ENCODE peak calls at places on chromosomes 7 and 10, in four cellular contexts. W is tibial nerve, E is fibroblast of lung, K is ovary. S is an unnamed sample. For H3K9me3 and H3K27me3, the result is how much of the 10 kb centered on the place peaks cover.

GRCh38 chr10:122019414-122019975 is 30.5 kb downstream of the TACC2 start:
- DNase-seq in W (no peak), K (no peak), E (no peak), S (no peak)

GRCh38 chr10:118776033-118776432 is 21.3 kb upstream of the CACUL1 start:
- DNase-seq in E (no peak), K (no peak), W (no peak), S (no peak)

GRCh38 chr10:116120688-116121087 is 152.3 kb downstream of the GFRA1 start:
- DNase-seq in W (no peak), E (no peak), K (no peak), S (no peak)

GRCh38 chr7:132381742-132382472 is 194.4 kb downstream of the PLXNA4 start:
- DNase-seq in K (no peak), W (no peak), E (peak), S (no peak)

GRCh38 chr10:5628798-5629788 is 37.3 kb downstream of the ASB13 start:
- DNase-seq in K (no peak), E (peak), W (no peak), S (no peak)

GRCh38 chr7:88358534-88358838 is 51.8 kb upstream of the STEAP4 start:
- DNase-seq in W (no peak), E (no peak), K (no peak), S (no peak)

GRCh38 chr7:30594055-30594539 is 581 bp upstream of the GARS1 start:
- DNase-seq in K (peak), W (no peak), E (peak), S (no peak)

GRCh38 chr10:26216949-26217395 is 398 bp downstream of the GAD2 start:
- DNase-seq in W (no peak), E (no peak), K (no peak), S (no peak)

GRCh38 chr7:96720843-96721242 is 11.2 kb upstream of the SEM1 start:
- DNase-seq in K (no peak), W (no peak), E (no peak), S (no peak)

GRCh38 chr10:3749597-3750351 is 35.2 kb downstream of the KLF6 start:
- DNase-seq in K (no peak), E (peak), W (no peak), S (no peak)

GRCh38 chr10:58475322-58476277 is 37.1 kb upstream of the BICC1 start:
- DNase-seq in K (no peak), E (peak), W (no peak), S (no peak)

GRCh38 chr7:2709553-2710165 is 21.7 kb downstream of the AMZ1 start:
- DNase-seq in K (peak), E (no peak), W (no peak), S (no peak)

GRCh38 chr7:64183126-64183742 is 23.8 kb upstream of the ZNF735 start:
- DNase-seq in W (no peak), K (no peak), E (no peak), S (no peak)

GRCh38 chr7:96346291-96346953 is 24.5 kb upstream of the SLC25A13 start:
- DNase-seq in K (no peak), W (no peak), E (no peak), S (no peak)

GRCh38 chr7:51104278-51104677 is 212.3 kb downstream of the COBL start:
- DNase-seq in W (no peak), E (no peak), K (no peak), S (no peak)

GRCh38 chr7:79620291-79620690 is 166.8 kb upstream of the MAGI2 start:
- DNase-seq in K (no peak), E (no peak), W (no peak), S (no peak)

GRCh38 chr10:53843691-53844362 is 957.2 kb downstream of the PCDH15 start:
- DNase-seq in E (peak), W (no peak), K (no peak), S (no peak)

GRCh38 chr7:102099474-102099873 is 187.2 kb upstream of the SH2B2 start:
- DNase-seq in E (no peak), K (no peak), W (no peak), S (no peak)

GRCh38 chr7:38398725-38399321 is 125.4 kb upstream of the TARP start:
- DNase-seq in W (peak), K (peak), E (peak), S (no peak)

GRCh38 chr7:131231381-131232220 is 96.1 kb upstream of the MKLN1 start:
- DNase-seq in W (peak), K (no peak), E (peak), S (peak)

GRCh38 chr10:95242581-95243317 is 48.1 kb downstream of the PDLIM1 start:
- DNase-seq in W (no peak), K (no peak), E (peak), S (peak)

GRCh38 chr10:46539596-46540411 is 16.7 kb downstream of the GPRIN2 start:
- DNase-seq in K (peak), E (peak), W (peak), S (no peak)

GRCh38 chr10:6721480-6721879 is 141.4 kb upstream of the PRKCQ start:
- DNase-seq in E (peak), W (no peak), K (peak), S (no peak)

GRCh38 chr7:1532456-1533254 is 2.2 kb downstream of the MAFK start:
- DNase-seq in K (peak), W (peak), E (peak), S (peak)

GRCh38 chr7:28330384-28331070 is 81.8 kb upstream of the CREB5 start:
- DNase-seq in E (peak), W (no peak), K (no peak), S (no peak)

GRCh38 chr7:33039257-33039904 is 23.2 kb downstream of the NT5C3A start:
- DNase-seq in E (no peak), W (no peak), K (no peak), S (no peak)

GRCh38 chr7:114790526-114790925 is 131.4 kb upstream of the MDFIC start:
- DNase-seq in W (no peak), E (no peak), K (no peak), S (no peak)

GRCh38 chr7:17029150-17029549 is 147.4 kb upstream of the AGR3 start:
- DNase-seq in K (no peak), E (no peak), W (no peak), S (no peak)

GRCh38 chr7:31690892-31691291 is 3.9 kb downstream of the PPP1R17 start:
- DNase-seq in K (no peak), W (no peak), E (no peak), S (no peak)

GRCh38 chr7:1073211-1073977 is 14.5 kb upstream of the GPER1 start:
- DNase-seq in W (no peak), K (no peak), E (no peak), S (no peak)

GRCh38 chr7:107978815-107979408 is 24.0 kb downstream of the LAMB1 start:
- DNase-seq in K (no peak), E (no peak), W (no peak), S (no peak)

GRCh38 chr10:49841615-49842180 is 79.6 kb upstream of the OGDHL start:
- DNase-seq in W (no peak), K (no peak), E (no peak), S (no peak)

GRCh38 chr10:97865488-97865887 is 15.8 kb downstream of the GOLGA7B start:
- DNase-seq in K (no peak), W (no peak), E (no peak), S (no peak)

GRCh38 chr10:102334106-102334505 is 61.4 kb upstream of the NFKB2 start:
- DNase-seq in W (no peak), E (peak), K (no peak), S (no peak)

GRCh38 chr10:84593546-84593945 is 265.2 kb downstream of the CCSER2 start:
- DNase-seq in K (no peak), E (no peak), W (no peak), S (no peak)

GRCh38 chr7:102859799-102860125 is 53.0 kb upstream of the LRRC17 start:
- DNase-seq in E (no peak), W (no peak), K (no peak), S (no peak)

GRCh38 chr10:70679498-70679897 is 7.2 kb downstream of the ADAMTS14 start:
- DNase-seq in K (no peak), E (peak), W (no peak), S (peak)

GRCh38 chr7:44322631-44323363 is 2.6 kb downstream of the CAMK2B start:
- DNase-seq in E (no peak), K (no peak), W (no peak), S (no peak)

GRCh38 chr7:21269021-21269420 is 158.9 kb upstream of the SP4 start:
- DNase-seq in W (no peak), E (no peak), K (no peak), S (no peak)

GRCh38 chr10:129365767-129366400 is 101.2 kb upstream of the MGMT start:
- DNase-seq in E (no peak), K (no peak), W (no peak), S (peak)

GRCh38 chr10:35424680-35425285 is 88.5 kb downstream of the CCNY start:
- DNase-seq in K (no peak), W (no peak), E (no peak), S (no peak)

GRCh38 chr10:35425596-35425995 is 89.3 kb downstream of the CCNY start:
- DNase-seq in K (no peak), W (no peak), E (no peak), S (no peak)

GRCh38 chr10:35421553-35422178 is 85.4 kb downstream of the CCNY start:
- DNase-seq in K (no peak), W (no peak), E (peak), S (no peak)

GRCh38 chr10:35422236-35422635 is 85.9 kb downstream of the CCNY start:
- DNase-seq in E (peak), K (no peak), W (no peak), S (no peak)

DNA sequence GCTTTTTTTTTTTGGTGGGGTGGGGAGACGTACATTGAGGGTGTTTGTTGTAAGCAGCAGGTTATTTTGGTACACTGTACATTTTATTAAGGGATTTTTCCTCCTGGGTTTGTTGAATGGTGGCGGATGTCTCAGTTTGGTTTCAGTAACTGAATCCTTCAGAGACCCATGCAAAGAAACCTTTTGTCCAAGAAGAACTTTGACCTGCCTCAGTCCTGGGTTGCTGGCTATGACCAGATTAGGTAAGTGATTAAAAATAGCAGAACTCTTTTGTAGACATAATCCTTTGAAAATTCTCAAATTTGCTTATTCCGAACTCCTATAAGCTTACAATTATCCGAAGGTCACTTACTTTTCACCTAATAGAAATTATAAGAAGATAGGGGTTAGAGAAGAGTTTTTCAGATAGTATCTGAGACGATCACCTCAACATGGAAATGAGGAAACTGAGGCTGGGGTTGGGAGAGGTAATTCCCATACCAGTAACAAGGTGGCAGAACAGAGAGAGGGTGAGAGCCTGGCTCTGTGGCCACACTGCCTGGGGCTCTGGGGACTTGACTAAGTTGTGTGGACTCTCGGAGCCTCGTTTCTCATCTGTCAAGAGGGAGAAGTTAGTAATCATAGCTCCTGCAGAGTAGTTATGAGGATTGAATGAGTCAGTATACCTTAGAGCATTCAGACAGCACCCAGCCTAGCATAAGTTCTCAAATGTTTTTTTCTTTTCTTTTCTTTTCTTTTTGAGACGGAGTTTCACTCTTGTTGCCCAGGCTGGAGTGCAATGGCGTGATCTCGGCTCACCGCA is 87.4 kb downstream of the CCNY start:
- DNase-seq in E (peak), K (no peak), W (no peak), S (no peak)
- TF ChIP-seq CTCF in E (no peak), K (no peak), W (no peak), S (no peak)

GRCh38 chr7:11895352-11895751 is 63.4 kb upstream of the THSD7A start:
- DNase-seq in K (no peak), E (no peak), W (no peak), S (no peak)
- H3K9me3 ChIP-seq in K (under half), E (under half), W (under half), S (under half)

DNA sequence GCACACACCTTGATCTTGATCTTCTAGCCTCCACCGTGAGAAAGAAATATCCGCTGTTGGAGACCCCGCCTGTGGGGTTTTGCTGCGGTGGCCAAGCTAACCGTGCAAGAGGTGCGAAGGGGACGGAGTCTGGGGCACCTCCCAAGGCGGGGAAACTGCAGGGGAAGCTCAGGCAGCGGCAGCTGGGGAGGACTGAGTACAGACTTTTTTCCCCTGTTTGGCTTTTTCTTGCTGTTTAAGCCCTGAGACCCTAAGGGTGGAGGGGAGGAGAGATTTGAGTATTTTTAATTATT is 108.0 kb downstream of the DNAJB6 start:
- DNase-seq in K (no peak), W (no peak), E (no peak), S (no peak)
- H3K27me3 ChIP-seq in K (under half), W (under half), E (under half), S (under half)

DNA sequence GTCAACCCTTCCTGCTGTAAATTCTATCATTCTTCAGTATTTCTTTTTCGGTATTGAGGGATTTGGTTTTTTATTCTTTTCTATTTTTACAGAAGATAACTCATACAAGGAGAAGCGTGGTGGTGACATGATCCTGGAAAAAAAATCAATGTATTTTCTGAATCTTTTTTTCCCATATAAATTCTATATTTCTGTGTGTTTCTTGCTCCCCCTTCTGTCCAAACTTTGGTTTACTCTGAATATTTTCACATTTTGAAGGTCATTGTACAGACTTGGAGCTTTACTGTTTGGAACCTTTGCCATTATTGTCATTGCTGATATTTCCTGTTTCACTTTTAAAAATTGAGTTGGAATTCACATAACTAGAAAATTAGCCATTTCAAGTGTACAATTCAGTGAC is 246.3 kb downstream of the REEP3 start:
- DNase-seq in W (no peak), K (no peak), E (peak), S (no peak)
- TF ChIP-seq CTCF in W (peak), K (no peak), E (peak), S (peak)

GRCh38 chr10:131577786-131578471 is 266.4 kb upstream of the TCERG1L start:
- DNase-seq in K (no peak), W (no peak), E (no peak), S (peak)
- H3K9me3 ChIP-seq in K (under half), W (under half), E (under half), S (under half)

GRCh38 chr10:130967784-130968183 is 343.7 kb downstream of the TCERG1L start:
- DNase-seq in E (no peak), K (no peak), W (no peak), S (no peak)
- H3K27me3 ChIP-seq in E (under half), K (under half), W (under half), S (under half)

GRCh38 chr7:100106633-100107032 is 5.2 kb downstream of the AP4M1 start:
- DNase-seq in E (no peak), W (no peak), K (no peak), S (no peak)
- TF ChIP-seq CTCF in E (no peak), W (no peak), K (no peak), S (no peak)

GRCh38 chr7:158082761-158083160 is 504.9 kb downstream of the PTPRN2 start:
- DNase-seq in W (no peak), K (no peak), E (no peak), S (no peak)

GRCh38 chr7:158083526-158084310 is 503.9 kb downstream of the PTPRN2 start:
- DNase-seq in E (no peak), W (no peak), K (no peak), S (no peak)

GRCh38 chr7:158087196-158087595 is 500.4 kb downstream of the PTPRN2 start:
- DNase-seq in K (no peak), W (no peak), E (no peak), S (no peak)

GRCh38 chr7:158085741-158086695 is 501.6 kb downstream of the PTPRN2 start:
- DNase-seq in W (no peak), K (no peak), E (no peak), S (no peak)

DNA sequence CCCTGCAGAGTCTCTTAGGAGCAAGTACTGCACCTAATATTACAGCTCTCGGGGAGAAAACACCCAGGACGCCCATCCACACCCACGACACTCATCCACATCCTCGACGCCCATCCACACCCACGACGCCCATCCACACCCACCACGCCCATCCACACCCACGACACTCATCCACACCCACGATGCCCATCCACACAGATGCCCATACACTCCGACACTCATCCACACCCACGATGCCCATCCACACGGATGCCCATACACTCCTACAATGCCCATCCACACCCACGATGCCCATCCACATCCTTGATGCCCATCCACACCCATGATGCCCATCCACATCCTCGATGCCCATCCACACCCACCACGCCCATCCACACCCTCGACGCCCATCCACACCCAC is 503.1 kb downstream of the PTPRN2 start:
- DNase-seq in K (no peak), E (no peak), W (no peak), S (no peak)
- H3K9me3 ChIP-seq in K (under half), E (under half), W (under half), S (under half)

GRCh38 chr10:124740374-124741280 is 3.6 kb downstream of the FAM53B start:
- DNase-seq in K (peak), E (peak), W (no peak), S (peak)

GRCh38 chr10:124741281-124741921 is 2.8 kb downstream of the FAM53B start:
- DNase-seq in E (peak), W (peak), K (peak), S (peak)

GRCh38 chr10:124743188-124744046 is 761 bp downstream of the FAM53B start:
- DNase-seq in W (no peak), E (peak), K (peak), S (no peak)

GRCh38 chr10:124742418-124743187 is 1.6 kb downstream of the FAM53B start:
- DNase-seq in W (no peak), E (peak), K (no peak), S (peak)

GRCh38 chr10:124741922-124742417 is 2.2 kb downstream of the FAM53B start:
- DNase-seq in K (no peak), W (no peak), E (no peak), S (peak)
- H3K27me3 ChIP-seq in K (under half), W (under half), E (under half), S (under half)

GRCh38 chr10:74400186-74400585 is 249.2 kb downstream of the ADK start:
- DNase-seq in K (no peak), E (no peak), W (no peak), S (no peak)

DNA sequence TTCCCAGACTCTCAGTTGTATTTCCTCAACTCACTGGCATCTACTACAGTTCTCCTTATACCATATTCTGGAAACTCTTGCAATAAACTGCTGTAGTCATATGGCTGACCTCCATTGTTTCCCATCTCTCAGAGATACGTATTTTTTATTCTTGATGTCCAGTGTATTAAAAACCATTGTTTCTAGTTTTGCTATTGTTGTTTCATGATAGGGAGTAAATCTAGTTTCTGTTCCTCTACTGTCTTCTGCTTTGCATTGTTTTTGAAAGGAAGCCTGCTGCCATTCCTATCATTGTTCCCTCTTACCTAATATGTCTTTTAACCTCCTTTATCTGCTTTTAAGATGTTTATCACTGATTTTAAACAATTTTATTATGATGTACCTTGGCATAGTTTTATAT is 255.0 kb downstream of the ADK start:
- DNase-seq in E (no peak), W (no peak), K (no peak), S (no peak)
- TF ChIP-seq CTCF in E (no peak), W (no peak), K (no peak), S (no peak)

S was measured in right atrium auricular region.